ENCODE peak calls at places on chromosome 19, in five cellular contexts. V, I, L, N and U are unnamed samples.
A peak's percentile ranks its signal among the peaks of the same experiment; 100 is the strongest.

GRCh38 chr19:510606-511100 is 3.4 kb downstream of the TPGS1 start:
- DNase-seq in V (peak; percentile 94), N (peak; percentile 88), I (no peak), L (peak; percentile 74), U (no peak)

GRCh38 chr19:10120538-10121198 is 969 bp upstream of the EIF3G start:
- DNase-seq in I (no peak), V (no peak), N (no peak), L (no peak), U (no peak)

GRCh38 chr19:14405758-14406644 is 13.1 kb downstream of the DDX39A start:
- DNase-seq in V (peak; percentile 99), N (peak; percentile 94), L (peak; percentile 89), I (no peak), U (peak; percentile 69)

GRCh38 chr19:41960973-41961372 is 1.9 kb upstream of the RABAC1 start:
- DNase-seq in V (no peak), L (peak; percentile 13), N (no peak), I (no peak), U (no peak)

GRCh38 chr19:18450934-18451836 is 13.3 kb upstream of the ISYNA1 start:
- DNase-seq in N (peak; percentile 95), L (peak; percentile 83), I (no peak), V (peak; percentile 82), U (no peak)

GRCh38 chr19:46018729-46019251 is 4.1 kb downstream of the PGLYRP1 start:
- DNase-seq in L (no peak), I (no peak), V (no peak), N (no peak), U (no peak)

GRCh38 chr19:17538684-17539287 is 16.7 kb upstream of the COLGALT1 start:
- DNase-seq in N (no peak), V (no peak), I (no peak), L (no peak), U (no peak)

GRCh38 chr19:9914315-9915207 is 21.8 kb downstream of the OLFM2 start:
- DNase-seq in V (peak; percentile 93), I (no peak), L (peak; percentile 85), N (peak; percentile 86), U (peak; percentile 26)

GRCh38 chr19:480016-480855 is 16.1 kb upstream of the MADCAM1 start:
- DNase-seq in V (peak; percentile 84), L (peak; percentile 41), N (peak; percentile 91), I (no peak), U (no peak)

GRCh38 chr19:18700501-18701249 is 17.2 kb downstream of the CRTC1 start:
- DNase-seq in I (no peak), L (no peak), N (peak; percentile 96), V (peak; percentile 89), U (peak; percentile 32)

GRCh38 chr19:5501907-5502306 is 46.7 kb downstream of the ZNRF4 start:
- DNase-seq in N (no peak), L (no peak), I (no peak), V (no peak), U (no peak)

GRCh38 chr19:32822916-32823746 is 46.4 kb downstream of the SLC7A9 start:
- DNase-seq in N (no peak), L (no peak), I (no peak), V (no peak), U (no peak)

GRCh38 chr19:36939153-36939552 is 23.0 kb downstream of the ZNF568 start:
- DNase-seq in I (no peak), N (no peak), L (no peak), V (no peak), U (no peak)

GRCh38 chr19:17579523-17580244 is 24.2 kb downstream of the COLGALT1 start:
- DNase-seq in I (no peak), L (peak; percentile 59), V (peak; percentile 73), N (peak; percentile 57), U (no peak)

GRCh38 chr19:42461700-42462324 is 19.1 kb upstream of the CXCL17 start:
- DNase-seq in L (no peak), N (no peak), I (no peak), V (no peak), U (no peak)

GRCh38 chr19:15288146-15288963 is 44.0 kb downstream of the BRD4 start:
- DNase-seq in L (no peak), I (no peak), V (peak; percentile 31), N (no peak), U (no peak)

GRCh38 chr19:44904426-44904994 is 1.1 kb upstream of the APOE start:
- DNase-seq in L (no peak), N (no peak), V (peak; percentile 24), I (no peak), U (no peak)

GRCh38 chr19:13884726-13885591 is 8.0 kb downstream of the NANOS3 start:
- DNase-seq in N (peak; percentile 97), V (no peak), L (no peak), I (no peak), U (no peak)

GRCh38 chr19:42553292-42554045 is 25.2 kb upstream of the CEACAM1 start:
- DNase-seq in N (no peak), V (no peak), I (peak; percentile 37), L (no peak), U (no peak)

GRCh38 chr19:3375221-3376088 is 9.1 kb downstream of the NFIC start:
- DNase-seq in L (no peak), I (no peak), N (peak; percentile 96), V (no peak), U (no peak)

GRCh38 chr19:6223461-6224307 is 56.1 kb downstream of the MLLT1 start:
- DNase-seq in N (peak; percentile 87), L (no peak), I (no peak), V (no peak), U (no peak)

GRCh38 chr19:15332311-15332996 is at the start of gene BRD4:
- DNase-seq in N (peak; percentile 87), L (peak; percentile 63), I (no peak), V (peak; percentile 90), U (no peak)

GRCh38 chr19:6534451-6535093 is 3.7 kb downstream of the TNFSF9 start:
- DNase-seq in L (no peak), I (no peak), N (peak; percentile 67), V (peak; percentile 53), U (no peak)

GRCh38 chr19:46115396-46116109 is 8.9 kb downstream of the IGFL3 start:
- DNase-seq in N (no peak), I (peak; percentile 31), L (peak; percentile 57), V (no peak), U (peak; percentile 8)

GRCh38 chr19:24054044-24054935 is 32.7 kb upstream of the ZNF254 start:
- DNase-seq in V (no peak), I (peak; percentile 30), L (peak; percentile 55), N (no peak), U (no peak)

GRCh38 chr19:4559569-4559968 is at the start of gene SEMA6B:
- DNase-seq in I (no peak), N (peak; percentile 34), L (no peak), V (no peak), U (no peak)

GRCh38 chr19:40594251-40594650 is 6.9 kb upstream of the LTBP4 start:
- DNase-seq in I (no peak), N (no peak), V (peak; percentile 51), L (no peak), U (no peak)

GRCh38 chr19:9850235-9850959 is 15.3 kb downstream of the PIN1 start:
- DNase-seq in V (no peak), I (no peak), L (no peak), N (no peak), U (no peak)

DNA sequence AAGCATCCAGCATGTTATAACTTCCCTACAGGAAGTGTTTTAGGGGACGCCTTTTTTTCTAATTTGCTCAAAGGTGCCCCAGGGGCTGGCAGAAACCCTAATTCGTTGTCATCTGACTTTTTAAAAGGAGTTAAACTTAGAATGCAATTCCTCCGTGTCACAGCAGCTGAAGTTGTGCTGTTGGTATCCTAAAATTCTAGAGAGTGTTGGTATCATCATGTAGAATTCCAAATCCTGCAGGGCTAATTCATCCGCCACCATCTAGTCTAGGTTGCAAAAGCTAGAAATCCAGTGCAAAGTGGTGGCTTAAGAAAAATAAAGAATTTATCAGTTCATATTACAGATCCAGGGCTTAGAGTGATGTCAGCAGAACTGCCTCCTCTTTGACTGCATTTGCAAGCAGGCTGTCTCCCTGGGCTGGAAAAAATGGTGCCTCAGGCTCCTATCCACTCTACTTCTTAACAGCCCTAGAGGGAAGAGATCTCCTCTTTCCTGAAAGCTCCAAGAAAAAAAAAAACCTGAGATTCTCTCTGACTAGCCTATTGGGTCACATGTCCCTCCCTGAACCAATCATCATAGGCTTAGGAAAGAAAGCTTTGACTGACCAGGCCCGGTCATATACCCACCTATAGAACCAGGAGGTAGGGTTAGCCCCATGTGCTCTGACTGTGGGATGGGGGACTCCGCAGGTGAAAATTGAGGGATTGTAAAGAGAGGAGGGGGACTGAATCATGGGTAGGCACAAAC is 73.0 kb downstream of the MAP4K1 start:
- DNase-seq in V (peak; percentile 64), I (no peak), N (no peak), L (no peak), U (no peak)
- TF ChIP-seq CTCF in V (peak; percentile 54), I (no peak), N (no peak), L (peak; percentile 18), U (peak; percentile 61)

GRCh38 chr19:55206664-55207500 is 2.4 kb downstream of the PTPRH start:
- DNase-seq in N (peak; percentile 96), V (peak; percentile 77), L (peak; percentile 95), I (no peak), U (peak; percentile 89)
- H3K4me3 ChIP-seq in N (peak overlapping the region; percentile 1), V (no peak overlapping the region), L (peak overlapping the region; percentile 24), I (peak overlapping the region; percentile 14), U (peak overlapping the region; percentile 44)

DNA sequence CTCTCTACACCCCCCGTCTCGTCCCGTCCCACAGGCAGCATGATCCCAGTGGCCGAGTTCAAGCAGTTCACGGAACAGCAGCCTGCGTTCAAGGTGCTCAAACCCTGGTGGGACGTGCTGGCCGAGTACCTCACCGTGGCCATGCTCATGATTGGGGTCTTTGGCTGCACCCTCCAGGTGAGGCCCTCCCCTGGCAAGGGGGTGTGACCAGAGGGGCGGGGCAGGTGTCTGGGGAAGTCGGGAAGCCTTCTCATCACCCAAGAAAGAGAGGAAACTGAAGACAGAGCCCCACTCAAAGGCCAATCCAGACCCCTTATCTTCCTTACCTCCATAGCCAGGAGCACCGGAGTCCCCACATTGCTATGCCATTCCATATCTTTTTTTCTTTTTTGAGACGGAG is 7.3 kb downstream of the LRRC8E start:
- DNase-seq in V (no peak), I (no peak), N (no peak), L (no peak), U (no peak)
- TF ChIP-seq CTCF in V (no peak), I (no peak), N (no peak), L (no peak), U (no peak)

DNA sequence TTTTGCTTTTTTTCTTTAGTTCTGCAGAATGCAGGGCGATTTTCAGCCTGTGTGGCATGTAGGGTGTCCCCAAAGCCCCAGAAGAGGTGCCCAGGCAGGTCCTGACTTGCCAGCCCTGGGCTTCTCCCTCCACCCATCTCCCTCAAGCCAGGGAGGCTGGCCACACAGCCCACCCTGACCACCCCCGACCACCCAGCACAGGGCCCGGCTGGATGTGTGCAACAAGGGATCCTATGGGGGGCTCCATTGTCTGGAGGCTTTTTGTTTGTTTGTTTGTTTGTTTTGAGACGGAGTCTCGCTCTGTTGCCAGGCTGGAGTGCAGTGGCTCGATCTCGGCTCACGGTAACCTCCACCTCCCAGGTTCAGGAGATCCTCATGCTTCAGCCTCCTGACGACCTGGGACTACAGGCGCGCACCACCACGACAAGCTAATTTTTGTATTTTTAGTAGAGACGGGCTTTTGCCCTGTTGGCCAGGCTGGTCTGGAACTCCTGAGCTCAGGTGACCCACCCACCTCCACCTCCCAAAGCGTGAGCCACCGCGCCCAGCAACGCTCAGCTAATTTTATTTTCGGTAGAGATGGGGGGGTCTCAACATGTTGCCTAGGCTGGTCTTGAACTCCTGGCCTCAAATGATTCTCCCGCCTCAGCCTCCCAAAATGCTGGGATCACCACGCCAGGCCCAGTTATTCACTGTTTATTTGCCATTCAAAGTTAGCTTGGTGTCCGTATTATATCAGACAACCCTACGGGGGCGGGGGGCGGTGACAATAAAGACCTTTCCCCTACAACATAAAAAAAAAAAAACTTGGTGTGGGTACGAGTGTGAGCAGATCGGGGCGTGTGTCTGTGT is 7.8 kb upstream of the MKNK2 start:
- DNase-seq in I (no peak), V (no peak), N (peak; percentile 59), L (no peak), U (no peak)
- H3K4me3 ChIP-seq in I (no peak overlapping the region), V (no peak overlapping the region), N (no peak overlapping the region), L (peak overlapping the region; percentile 44), U (no peak overlapping the region)